ENCODE peak calls at places on chromosomes 4 and X, in five cellular contexts. Q is omental fat pad, B is fibroblast of mammary gland, A is nephron progenitor cell, T is fibroblast of pulmonary artery. W is an unnamed sample.

GRCh38 chr4:31084806-31085416 is 364.7 kb downstream of the PCDH7 start:
- DNase-seq in Q (no peak), A (no peak), T (no peak), B (no peak), W (no peak)

GRCh38 chrX:31606796-31607195 is 535.0 kb upstream of the FTHL17 start:
- DNase-seq in Q (no peak), B (no peak), A (no peak), T (no peak), W (no peak)

GRCh38 chrX:10722804-10723364 is 102.5 kb upstream of the MID1 start:
- DNase-seq in B (peak), T (peak), A (peak), Q (peak), W (no peak)

GRCh38 chr4:133148690-133149363 is at the start of gene PCDH10:
- DNase-seq in Q (peak), A (peak), T (peak), B (peak), W (no peak)

GRCh38 chr4:2339458-2340271 is 77.8 kb upstream of the MXD4 start:
- DNase-seq in T (no peak), B (no peak), Q (no peak), A (no peak), W (peak)

GRCh38 chr4:159171287-159171686 is 68.4 kb downstream of the RAPGEF2 start:
- DNase-seq in B (peak), T (no peak), A (no peak), Q (no peak), W (no peak)

GRCh38 chr4:184251680-184252000 is 34.0 kb upstream of the ENPP6 start:
- DNase-seq in B (no peak), A (no peak), T (no peak), Q (no peak), W (no peak)

GRCh38 chr4:123530357-123530756 is 133.8 kb downstream of the SPRY1 start:
- DNase-seq in Q (no peak), T (no peak), B (no peak), A (no peak), W (no peak)

GRCh38 chr4:82431026-82431745 is 796 bp downstream of the ENOPH1 start:
- DNase-seq in B (no peak), A (no peak), Q (no peak), T (peak), W (peak)

GRCh38 chrX:39688576-39689373 is 409.0 kb downstream of the BCOR start:
- DNase-seq in B (no peak), A (peak), Q (no peak), T (peak), W (no peak)

GRCh38 chr4:20395160-20395773 is 143.6 kb downstream of the SLIT2 start:
- DNase-seq in B (peak), T (peak), A (peak), Q (no peak), W (no peak)

GRCh38 chr4:114052227-114052626 is 72.8 kb upstream of the ARSJ start:
- DNase-seq in T (no peak), Q (no peak), B (no peak), A (no peak), W (no peak)

GRCh38 chr4:26860922-26861433 is 337 bp downstream of the STIM2 start:
- DNase-seq in Q (no peak), T (peak), B (peak), A (peak), W (peak)

GRCh38 chr4:177266492-177266891 is 43.2 kb upstream of the NEIL3 start:
- DNase-seq in B (no peak), T (no peak), Q (no peak), A (no peak), W (no peak)

GRCh38 chr4:2930135-2930805 is 32.9 kb downstream of the NOP14 start:
- DNase-seq in Q (no peak), T (no peak), B (no peak), A (no peak), W (no peak)

GRCh38 chrX:101057095-101057714 is 5.3 kb upstream of the TRMT2B start:
- DNase-seq in B (peak), T (peak), Q (no peak), A (no peak), W (no peak)

GRCh38 chr4:176307591-176307920 is 12.2 kb upstream of the SPCS3 start:
- DNase-seq in A (peak), Q (no peak), B (no peak), T (no peak), W (no peak)

GRCh38 chr4:52713456-52713937 is 37.7 kb downstream of the ERVMER34-1 start:
- DNase-seq in B (no peak), A (peak), T (no peak), Q (no peak), W (no peak)

GRCh38 chr4:139728840-139729239 is 63.2 kb downstream of the MGST2 start:
- DNase-seq in T (no peak), A (no peak), Q (no peak), B (no peak), W (no peak)

GRCh38 chr4:120963449-120963848 is 40.9 kb upstream of the PRDM5 start:
- DNase-seq in A (no peak), B (no peak), T (no peak), Q (no peak), W (no peak)

GRCh38 chr4:123121241-123121907 is 199.0 kb upstream of the NUDT6 start:
- DNase-seq in B (peak), Q (no peak), T (peak), A (no peak), W (no peak)

GRCh38 chrX:87727615-87728014 is 210.0 kb downstream of the KLHL4 start:
- DNase-seq in A (no peak), Q (no peak), B (no peak), T (no peak), W (no peak)

GRCh38 chr4:177308125-177308524 is 1.5 kb upstream of the NEIL3 start:
- DNase-seq in Q (no peak), A (no peak), T (peak), B (peak), W (no peak)

GRCh38 chr4:157674699-157675098 is 454.2 kb downstream of the GRIA2 start:
- DNase-seq in A (no peak), T (no peak), Q (no peak), B (no peak), W (no peak)

GRCh38 chr4:73853246-73853704 is at the start of gene PF4V1:
- DNase-seq in B (peak), Q (no peak), T (no peak), A (peak), W (no peak)

GRCh38 chr4:10619220-10619619 is 65.3 kb downstream of the CLNK start:
- DNase-seq in Q (no peak), A (no peak), B (peak), T (peak), W (no peak)

DNA sequence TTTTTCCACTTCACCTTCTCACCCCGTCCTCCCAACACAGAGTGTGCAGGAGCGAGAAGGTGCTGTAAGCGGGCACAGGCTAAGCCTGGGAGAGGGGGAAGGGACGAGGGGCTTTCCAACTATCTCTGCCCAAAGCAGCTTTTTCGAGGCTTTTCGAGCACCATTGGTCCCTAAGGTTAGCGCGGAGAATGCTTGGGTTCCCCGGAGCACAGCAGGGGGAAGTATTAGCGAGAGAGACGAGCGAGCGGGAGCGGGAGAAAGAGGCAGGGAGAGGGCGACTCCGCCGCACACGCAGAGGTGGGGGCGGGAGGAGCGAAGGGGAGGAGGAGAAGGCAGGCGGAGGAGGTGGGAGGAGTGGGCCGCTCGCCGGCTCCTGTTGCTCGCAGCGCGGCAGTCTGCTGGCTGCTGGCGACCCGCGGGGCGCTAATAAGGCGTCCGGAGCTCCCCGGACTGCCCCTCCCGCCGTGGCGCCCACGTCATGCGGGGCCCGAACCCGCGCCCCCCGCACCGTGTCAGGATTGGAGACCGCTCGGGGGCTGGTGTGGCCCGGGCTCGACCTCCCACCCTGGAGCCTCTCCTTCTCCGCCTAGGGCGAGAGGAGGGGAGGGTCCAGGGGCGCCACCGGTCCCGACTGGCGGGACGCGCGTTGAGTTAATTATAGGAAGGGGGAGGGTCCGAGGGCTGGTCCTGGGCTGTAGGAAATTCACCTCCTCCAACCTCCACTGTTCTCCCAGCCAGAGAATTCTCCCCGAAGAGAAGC is at the start of gene ADAMTS3:
- DNase-seq in B (peak), T (peak), A (peak), Q (peak), W (no peak)
- TF ChIP-seq CTCF in B (no peak), T (no peak), A (no peak), Q (no peak), W (no peak)

GRCh38 chrX:34586936-34587335 is 70.1 kb downstream of the TMEM47 start:
- DNase-seq in A (no peak), Q (no peak), T (no peak), B (no peak), W (no peak)
- TF ChIP-seq CTCF in A (no peak), Q (no peak), T (no peak), B (no peak), W (no peak)

DNA sequence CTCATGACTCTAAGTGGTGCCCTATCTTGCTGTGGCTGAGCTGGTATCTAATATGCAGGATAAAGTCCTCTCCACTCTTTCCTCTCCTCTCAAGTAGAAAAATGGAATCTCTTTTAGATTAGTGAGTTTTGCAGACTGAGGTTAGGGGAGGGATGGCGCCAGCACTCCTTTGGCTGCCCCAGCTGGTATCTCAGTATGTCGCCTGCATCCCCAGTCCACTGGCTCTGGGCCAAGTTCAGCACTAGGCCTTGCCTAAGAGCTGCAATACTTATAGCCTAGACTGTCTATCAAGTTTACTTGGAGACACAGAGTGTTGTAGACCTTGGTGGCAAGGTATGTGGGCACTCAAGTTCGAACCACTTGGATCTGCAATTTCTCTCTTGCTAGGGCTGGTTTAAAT is 351.3 kb downstream of the NAP1L3 start:
- DNase-seq in A (no peak), B (no peak), Q (no peak), T (no peak), W (no peak)
- TF ChIP-seq CTCF in A (no peak), B (no peak), Q (no peak), T (no peak), W (no peak)

GRCh38 chrX:153794018-153794896 is at the start of the genes IDH3G and SSR4:
- DNase-seq in Q (peak), A (peak), T (peak), B (peak), W (peak)
- TF ChIP-seq CTCF in Q (no peak), A (no peak), T (no peak), B (no peak), W (no peak)

GRCh38 chrX:51614353-51614752 is 4.4 kb downstream of the CENPVL3 start:
- DNase-seq in Q (no peak), B (peak), A (no peak), T (peak), W (no peak)
- TF ChIP-seq CTCF in Q (no peak), B (peak), A (peak), T (peak), W (peak)